ENCODE peak calls at places on chromosomes 12 and 14, in eight cellular contexts. W is stimulated activated naive CD8-positive, alpha-beta T cell treated with anti-CD3 and anti-CD28 coated beads, Interleukin-15, Interleukin-2, amounts not matched to agents 100 U/mL and 50 U/mL, for 24 hours; R is NCI-H2029; Q is fibroblast of lung; M is NCI-H187; Y is AG04450; P is WTC11; L is stimulated activated CD4-positive, alpha-beta T cell treated with anti-CD3 and anti-CD28 coated beads, Interleukin-15, amount 100 ng/mL, for 24 hours. T is an unnamed sample.

GRCh38 chr12:112409064-112409905 is at the start of gene RPL6:
- DNase-seq in W (peak; percentile 77), R (peak; percentile 95), Q (peak; percentile 94), M (peak; percentile 72), Y (peak; percentile 80), P (peak; percentile 66), L (peak; percentile 79), T (peak; percentile 98)

GRCh38 chr12:53320352-53321195 is 836 bp downstream of the AAAS start:
- DNase-seq in W (no peak), R (no peak), Q (peak; percentile 18), M (no peak), Y (no peak), P (no peak), L (no peak), T (no peak)

GRCh38 chr12:110677206-110677911 is 11.6 kb downstream of the HVCN1 start:
- DNase-seq in W (no peak), R (no peak), Q (no peak), M (no peak), Y (no peak), P (no peak), L (no peak), T (peak; percentile 15)

GRCh38 chr14:37592288-37593274 is 2.5 kb downstream of the FOXA1 start:
- DNase-seq in W (no peak), R (peak; percentile 46), Q (no peak), M (no peak), Y (no peak), P (peak; percentile 25), L (no peak), T (peak; percentile 92)

GRCh38 chr14:23817164-23817767 is 136.3 kb upstream of the DHRS4 start:
- DNase-seq in W (no peak), R (no peak), Q (no peak), M (no peak), Y (no peak), P (no peak), L (no peak), T (no peak)

GRCh38 chr14:95895720-95896119 is 19.1 kb downstream of the TUNAR start:
- DNase-seq in W (peak; percentile 16), R (no peak), Q (no peak), M (no peak), Y (no peak), P (peak; percentile 68), L (peak; percentile 45), T (peak; percentile 58)

GRCh38 chr12:81294325-81295190 is 216.7 kb downstream of the ACSS3 start:
- DNase-seq in W (no peak), R (no peak), Q (peak; percentile 80), M (no peak), Y (no peak), P (no peak), L (no peak), T (no peak)

GRCh38 chr14:68047910-68048309 is 228.3 kb downstream of the RAD51B start:
- DNase-seq in W (no peak), R (no peak), Q (peak; percentile 77), M (no peak), Y (peak; percentile 6), P (no peak), L (no peak), T (no peak)

GRCh38 chr12:18297883-18298282 is 36.6 kb downstream of the PIK3C2G start:
- DNase-seq in W (no peak), R (no peak), Q (no peak), M (no peak), Y (no peak), P (no peak), L (no peak), T (no peak)

GRCh38 chr12:130423991-130424857 is 86.5 kb downstream of the PIWIL1 start:
- DNase-seq in W (no peak), R (no peak), Q (no peak), M (no peak), Y (no peak), P (no peak), L (no peak), T (no peak)

GRCh38 chr12:3821441-3821840 is 51.8 kb downstream of the PARP11 start:
- DNase-seq in W (no peak), R (no peak), Q (no peak), M (no peak), Y (no peak), P (no peak), L (no peak), T (no peak)

GRCh38 chr12:27627123-27627835 is 69.0 kb upstream of the REP15 start:
- DNase-seq in W (no peak), R (no peak), Q (peak; percentile 91), M (no peak), Y (peak; percentile 21), P (no peak), L (no peak), T (no peak)

GRCh38 chr14:99725774-99726537 is 41.9 kb downstream of the CYP46A1 start:
- DNase-seq in W (no peak), R (no peak), Q (no peak), M (no peak), Y (no peak), P (peak; percentile 24), L (no peak), T (peak; percentile 48)

GRCh38 chr14:103281496-103282231 is 52.4 kb upstream of the EIF5 start:
- DNase-seq in W (no peak), R (no peak), Q (peak; percentile 40), M (no peak), Y (no peak), P (peak; percentile 59), L (no peak), T (peak; percentile 60)